ENCODE peak calls at places on chromosomes 13 and 19, in five cellular contexts. W, L, M, I and U are unnamed samples.

GRCh38 chr13:94160875-94161274 is 318.6 kb downstream of the DCT start:
- DNase-seq in W (peak), L (no peak), M (no peak), I (no peak), U (no peak)

GRCh38 chr19:14167594-14168138 is 31.3 kb upstream of the ASF1B start:
- DNase-seq in W (no peak), L (no peak), M (no peak), I (no peak), U (no peak)

GRCh38 chr13:24128112-24128511 is 32.4 kb upstream of the SPATA13 start:
- DNase-seq in W (peak), L (no peak), M (no peak), I (no peak), U (no peak)

GRCh38 chr13:102870677-102871415 is 25.0 kb downstream of the ERCC5 start:
- DNase-seq in W (peak), L (peak), M (peak), I (peak), U (peak)

GRCh38 chr19:53872762-53873161 is 5.1 kb downstream of the MYADM start:
- DNase-seq in W (no peak), L (no peak), M (no peak), I (no peak), U (no peak)

GRCh38 chr13:23570099-23570926 is at the start of gene TNFRSF19:
- DNase-seq in W (peak), L (peak), M (peak), I (no peak), U (no peak)

GRCh38 chr19:4816388-4817165 is 14.9 kb downstream of the TICAM1 start:
- DNase-seq in W (no peak), L (no peak), M (no peak), I (no peak), U (no peak)

GRCh38 chr13:74870865-74871264 is 611.1 kb downstream of the TBC1D4 start:
- DNase-seq in W (peak), L (peak), M (no peak), I (no peak), U (no peak)

GRCh38 chr13:46149272-46150133 is 32.5 kb downstream of the LCP1 start:
- DNase-seq in W (peak), L (peak), M (no peak), I (no peak), U (peak)

GRCh38 chr19:1309977-1310852 is 24.5 kb downstream of the EFNA2 start:
- DNase-seq in W (peak), L (no peak), M (no peak), I (no peak), U (no peak)

DNA sequence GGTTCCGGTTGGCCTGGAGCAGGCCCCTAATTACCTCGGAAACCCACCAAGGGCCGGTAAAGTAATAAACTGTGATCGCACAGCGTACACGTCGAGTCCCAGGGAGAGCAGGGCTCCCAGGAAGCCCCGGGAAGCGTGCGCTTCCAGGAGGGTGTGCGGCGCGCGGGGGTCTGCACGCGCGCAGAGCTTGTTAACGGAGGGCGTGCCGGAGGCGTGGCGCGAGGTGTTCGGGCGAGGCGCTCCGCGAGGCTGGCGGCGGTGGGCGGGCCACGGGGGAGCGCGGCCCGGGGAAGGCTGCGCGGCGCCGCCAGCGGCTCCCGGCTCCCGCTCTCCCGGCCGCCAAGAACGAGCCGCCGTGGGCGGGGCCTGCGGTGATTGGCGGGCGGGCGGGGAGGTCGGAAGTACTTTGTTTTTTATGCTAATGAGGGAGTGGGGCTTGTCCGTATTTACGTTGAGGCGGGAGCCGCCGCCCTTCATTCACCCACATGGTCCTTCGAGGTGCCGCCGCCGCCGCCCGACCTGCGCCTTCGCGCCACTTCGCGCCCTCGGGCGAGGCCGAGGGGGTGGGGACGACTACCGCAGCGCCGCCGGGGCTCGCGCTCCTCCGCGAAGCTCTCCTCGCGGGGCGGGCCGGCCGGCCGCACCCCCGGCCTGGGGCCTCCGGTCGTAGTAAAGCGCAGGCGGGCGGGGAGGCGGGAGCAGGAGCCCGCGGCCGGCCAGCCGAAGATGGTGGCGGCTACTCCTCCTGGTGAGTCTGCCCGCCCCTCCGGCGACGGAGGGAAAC is at the start of gene MIR17HG:
- DNase-seq in W (peak), L (peak), M (peak), I (peak), U (peak)
- TF ChIP-seq EZH2 in W (no peak), L (no peak), M (peak), I (no peak), U (no peak)

GRCh38 chr13:43983373-43983772 is 103.7 kb downstream of the LACC1 start:
- DNase-seq in W (no peak), L (no peak), M (peak), I (no peak), U (no peak)

GRCh38 chr13:43984292-43984691 is 104.6 kb downstream of the LACC1 start:
- DNase-seq in W (no peak), L (no peak), M (no peak), I (no peak), U (no peak)

GRCh38 chr13:43979492-43979891 is 99.8 kb downstream of the LACC1 start:
- DNase-seq in W (no peak), L (no peak), M (no peak), I (no peak), U (no peak)

GRCh38 chr13:43981091-43981490 is 101.4 kb downstream of the LACC1 start:
- DNase-seq in W (no peak), L (no peak), M (peak), I (no peak), U (no peak)

DNA sequence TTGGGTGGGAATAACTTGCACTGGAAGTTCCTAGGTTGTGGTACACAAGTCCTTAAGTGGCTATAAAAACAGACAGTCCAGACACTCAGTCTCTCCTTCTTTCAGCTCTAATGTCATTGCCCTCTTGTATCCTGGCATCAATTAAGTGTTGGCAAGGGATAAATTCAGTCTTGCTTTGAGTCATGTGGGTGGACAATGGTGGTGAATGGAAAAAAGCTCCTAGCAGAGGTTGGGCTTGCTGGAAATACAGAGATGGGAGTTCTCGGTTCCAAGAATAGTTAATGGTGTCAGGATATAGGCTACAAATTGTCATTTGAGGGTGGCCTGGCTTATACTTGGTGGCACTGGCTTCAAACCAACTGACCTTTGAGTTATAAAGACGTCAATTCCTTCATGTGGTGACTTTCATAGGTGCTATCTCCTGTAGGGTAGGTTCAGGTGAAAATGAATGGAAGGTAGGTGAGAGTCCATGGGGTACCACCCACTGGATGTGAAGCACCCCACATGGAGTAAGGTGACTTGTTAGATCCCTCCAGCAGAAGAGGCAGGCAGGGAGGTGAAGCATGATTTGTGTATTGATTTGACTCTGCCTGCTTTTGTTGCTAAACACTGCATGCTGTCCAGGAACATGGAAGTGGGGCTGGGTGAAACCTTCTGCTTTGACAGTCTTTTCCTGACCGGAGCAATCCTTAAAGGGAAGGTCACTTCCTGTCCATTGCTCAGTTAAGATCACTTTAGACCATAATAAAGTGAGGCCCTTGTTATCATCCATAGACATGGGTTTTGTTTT is 102.0 kb downstream of the LACC1 start:
- DNase-seq in W (no peak), L (no peak), M (no peak), I (no peak), U (no peak)
- TF ChIP-seq EZH2phosphoT487 in W (no peak), L (no peak), M (no peak), I (no peak), U (no peak)

GRCh38 chr19:35903550-35904179 is 1.3 kb downstream of the HCST start:
- DNase-seq in W (peak), L (peak), M (peak), I (no peak), U (peak)

GRCh38 chr19:35902870-35903475 is 644 bp downstream of the HCST start:
- DNase-seq in W (no peak), L (no peak), M (no peak), I (no peak), U (no peak)

GRCh38 chr19:35901854-35902661 is at the start of gene HCST:
- DNase-seq in W (peak), L (peak), M (no peak), I (no peak), U (no peak)

GRCh38 chr19:35905178-35905727 is 2.8 kb downstream of the TYROBP start:
- DNase-seq in W (no peak), L (no peak), M (no peak), I (no peak), U (no peak)

GRCh38 chr19:35904312-35905068 is 2.2 kb downstream of the HCST start:
- DNase-seq in W (no peak), L (no peak), M (no peak), I (no peak), U (no peak)
- H3K9ac ChIP-seq in W (no peak), L (no peak), M (no peak), I (no peak), U (no peak)

DNA sequence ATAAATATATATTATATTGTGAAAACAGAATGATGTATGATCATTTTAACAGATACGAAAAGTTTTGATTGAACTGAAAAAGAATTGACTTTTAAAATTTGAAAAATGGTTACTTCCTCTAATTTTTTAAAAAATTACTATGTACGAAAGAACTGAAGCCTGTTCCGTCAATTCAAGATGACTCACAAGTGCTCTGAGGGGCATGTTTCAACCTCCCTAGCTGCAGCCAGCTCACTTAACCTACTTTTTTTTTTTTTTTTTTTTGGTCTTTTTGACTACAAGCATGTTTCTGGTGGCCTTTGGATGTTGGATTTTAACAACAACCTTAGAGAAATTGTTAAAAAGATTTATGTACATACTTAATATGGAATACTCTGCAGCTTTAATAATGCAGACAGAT is 1139.3 kb downstream of the DIAPH3 start:
- DNase-seq in W (no peak), L (no peak), M (no peak), I (no peak), U (no peak)
- TF ChIP-seq EZH2 in W (no peak), L (no peak), M (no peak), I (no peak), U (no peak)

GRCh38 chr19:41219924-41220567 is 1.0 kb downstream of the AXL start:
- DNase-seq in W (peak), L (peak), M (peak), I (no peak), U (no peak)
- TF ChIP-seq EZH2phosphoT487 in W (no peak), L (no peak), M (no peak), I (no peak), U (no peak)

GRCh38 chr13:40341501-40341900 is 324.9 kb downstream of the FOXO1 start:
- DNase-seq in W (no peak), L (no peak), M (peak), I (no peak), U (no peak)

GRCh38 chr13:40340368-40341085 is 325.9 kb downstream of the FOXO1 start:
- DNase-seq in W (peak), L (no peak), M (peak), I (no peak), U (no peak)

GRCh38 chr13:40342901-40343300 is 323.5 kb downstream of the FOXO1 start:
- DNase-seq in W (no peak), L (no peak), M (no peak), I (no peak), U (no peak)

GRCh38 chr13:40342461-40342860 is 324.0 kb downstream of the FOXO1 start:
- DNase-seq in W (no peak), L (peak), M (no peak), I (no peak), U (no peak)

DNA sequence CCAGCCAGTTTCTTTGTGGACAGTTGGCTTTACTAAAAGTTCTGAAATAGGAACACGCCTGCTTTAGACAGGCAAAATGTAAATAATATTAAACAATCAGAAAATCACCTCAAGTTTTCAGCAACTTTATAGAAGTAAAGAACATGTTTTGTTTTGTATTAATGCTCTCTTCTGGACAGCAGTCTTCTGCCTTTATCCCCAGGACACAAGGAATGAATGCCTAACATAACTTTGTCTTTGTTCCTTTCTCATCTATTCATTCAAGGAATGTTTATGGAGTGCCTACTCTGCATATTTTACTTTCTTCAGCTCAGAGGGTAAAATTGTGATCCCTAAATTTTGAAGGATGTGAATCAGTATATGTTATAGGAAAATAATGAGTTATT is 325.4 kb downstream of the FOXO1 start:
- DNase-seq in W (no peak), L (no peak), M (peak), I (no peak), U (no peak)
- H3K9ac ChIP-seq in W (no peak), L (no peak), M (no peak), I (no peak), U (no peak)